ENCODE peak calls at places on chromosomes 4 and X, in six cellular contexts. G is IMR-90, F is H1, T is H9, K is mesenchymal stem cell, R is trophoblast cell. Z is an unnamed sample.

GRCh38 chr4:163415668-163416067 is 57.9 kb downstream of the TKTL2 start:
- DNase-seq in T (no peak), F (peak), G (no peak), K (no peak), R (no peak), Z (no peak)

GRCh38 chrX:16671005-16671404 is 21.0 kb downstream of the S100G start:
- DNase-seq in G (peak), T (no peak), F (no peak), R (peak), K (peak), Z (no peak)

GRCh38 chr4:66193487-66193886 is 523.2 kb upstream of the EPHA5 start:
- DNase-seq in K (no peak), T (no peak), R (no peak), F (no peak), G (no peak), Z (no peak)

GRCh38 chr4:87465739-87466366 is 43.5 kb downstream of the NUDT9 start:
- DNase-seq in R (peak), G (peak), F (no peak), T (no peak), K (peak), Z (peak)

GRCh38 chrX:23900220-23900797 is 7.4 kb downstream of the APOO start:
- DNase-seq in R (peak), F (no peak), G (no peak), K (peak), T (no peak), Z (no peak)

GRCh38 chr4:12965334-12965733 is 518.8 kb downstream of the RAB28 start:
- DNase-seq in F (no peak), T (no peak), K (no peak), R (no peak), G (no peak), Z (peak)

GRCh38 chr4:51895816-51896408 is 53.0 kb downstream of the DCUN1D4 start:
- DNase-seq in T (peak), K (peak), R (peak), G (peak), F (no peak), Z (peak)

GRCh38 chr4:86688026-86688425 is 93.9 kb downstream of the PTPN13 start:
- DNase-seq in K (peak), F (no peak), G (no peak), T (no peak), R (peak), Z (no peak)

GRCh38 chrX:49262603-49263002 is 1.9 kb downstream of the FOXP3 start:
- DNase-seq in K (no peak), R (no peak), G (no peak), F (no peak), T (no peak), Z (no peak)

GRCh38 chr4:181181331-181181730 is 1061.9 kb upstream of the TENM3 start:
- DNase-seq in F (no peak), T (no peak), K (no peak), G (no peak), R (no peak), Z (no peak)
- H4K91ac ChIP-seq in F (no peak), T (no peak), K (no peak), G (no peak), R (no peak), Z (no peak)

DNA sequence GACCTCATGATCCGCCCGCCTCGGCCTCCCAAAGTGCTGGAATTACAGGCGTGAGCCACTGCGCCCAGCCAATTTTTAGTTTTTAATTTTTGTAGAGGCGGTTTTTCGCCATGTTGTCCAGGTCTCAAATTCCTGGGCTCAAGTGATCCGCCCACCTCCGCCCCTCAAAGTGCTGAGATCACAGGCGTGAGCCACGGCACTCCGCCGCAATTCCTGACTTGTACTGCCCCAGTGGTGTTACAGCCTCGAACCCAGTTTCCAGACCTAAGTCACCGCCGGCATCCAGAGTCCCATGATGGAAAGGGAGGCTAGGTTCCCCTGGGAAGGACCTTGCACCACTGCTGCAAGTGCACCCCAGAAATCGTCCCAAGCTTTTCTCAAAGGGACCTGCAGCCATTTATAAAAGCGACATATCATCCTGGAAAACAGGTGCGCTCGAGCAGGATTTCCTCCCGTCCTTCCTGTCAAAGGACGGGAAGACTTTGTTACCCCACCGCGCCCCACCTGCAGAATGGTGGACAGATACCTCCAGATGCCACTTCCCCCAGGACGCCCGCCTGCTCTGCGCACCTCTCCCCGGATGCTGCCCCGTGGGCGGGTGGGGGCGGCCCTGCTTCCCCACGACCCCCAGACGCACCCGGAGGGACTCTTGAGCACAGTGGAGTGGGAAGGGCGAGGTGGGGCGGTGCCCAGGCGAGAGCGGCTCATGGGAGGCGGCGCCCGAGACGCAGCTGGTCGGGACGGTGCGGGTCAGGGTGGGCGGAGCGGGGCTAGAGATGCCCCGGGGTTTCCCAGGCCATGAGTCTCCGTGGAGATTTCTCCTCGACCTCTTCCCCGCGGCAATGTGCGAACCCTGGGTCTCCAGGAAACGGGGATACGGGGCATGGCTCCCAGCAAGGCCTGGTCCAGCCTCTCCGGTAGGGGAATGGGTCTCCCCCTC is 959 bp upstream of the RPL10 start:
- DNase-seq in F (no peak), T (peak), R (peak), K (peak), G (peak), Z (no peak)
- H3K23ac ChIP-seq in F (no peak), T (no peak), R (no peak), K (peak), G (peak), Z (peak)

GRCh38 chr4:139942284-139942683 is 211.7 kb downstream of the MAML3 start:
- DNase-seq in R (no peak), G (no peak), K (peak), F (no peak), T (no peak), Z (no peak)
- H4K91ac ChIP-seq in R (no peak), G (no peak), K (no peak), F (peak), T (no peak), Z (no peak)

GRCh38 chr4:5724377-5724776 is 13.4 kb downstream of the EVC start:
- DNase-seq in G (no peak), K (peak), T (no peak), R (no peak), F (no peak), Z (no peak)
- H3K23ac ChIP-seq in G (no peak), K (no peak), T (no peak), R (no peak), F (no peak), Z (no peak)

GRCh38 chr4:123997736-123998449 is 601.3 kb downstream of the SPRY1 start:
- DNase-seq in R (no peak), K (no peak), G (no peak), F (no peak), T (no peak), Z (no peak)
- H4K91ac ChIP-seq in R (no peak), K (no peak), G (no peak), F (no peak), T (no peak), Z (no peak)